ENCODE peak calls at places on chromosomes 1 and 21, in nine cellular contexts. One of them, this sample, is unnamed.

GRCh38 chr1:208652300-208653160 is 408.3 kb upstream of the PLXNA2 start:
- DNase-seq in kidney: no peak
- DNase-seq in omental fat pad: no peak
- DNase-seq in esophagus squamous epithelium: no peak
- DNase-seq in heart right ventricle: peak
- DNase-seq in glutamatergic neuron: peak
- DNase-seq in pancreas: peak
- DNase-seq in HCT116: peak
- DNase-seq in IMR-90: peak
- DNase-seq in this sample: peak

GRCh38 chr1:162136760-162137537 is 67.5 kb downstream of the NOS1AP start:
- DNase-seq in omental fat pad: no peak
- DNase-seq in glutamatergic neuron: no peak
- DNase-seq in IMR-90: peak
- DNase-seq in heart right ventricle: no peak
- DNase-seq in kidney: no peak
- DNase-seq in esophagus squamous epithelium: no peak
- DNase-seq in pancreas: no peak
- DNase-seq in HCT116: peak
- DNase-seq in this sample: peak

GRCh38 chr1:151399890-151400235 is 490 bp downstream of the PSMB4 start:
- DNase-seq in esophagus squamous epithelium: no peak
- DNase-seq in glutamatergic neuron: no peak
- DNase-seq in pancreas: peak
- DNase-seq in kidney: no peak
- DNase-seq in HCT116: no peak
- DNase-seq in IMR-90: peak
- DNase-seq in heart right ventricle: no peak
- DNase-seq in omental fat pad: no peak
- DNase-seq in this sample: no peak

GRCh38 chr1:223702735-223703667 is 9.3 kb upstream of the CAPN2 start:
- DNase-seq in kidney: no peak
- DNase-seq in HCT116: no peak
- DNase-seq in pancreas: no peak
- DNase-seq in esophagus squamous epithelium: no peak
- DNase-seq in IMR-90: peak
- DNase-seq in heart right ventricle: no peak
- DNase-seq in omental fat pad: no peak
- DNase-seq in glutamatergic neuron: no peak
- DNase-seq in this sample: no peak

GRCh38 chr1:193115629-193116227 is 6.1 kb upstream of the CDC73 start:
- DNase-seq in kidney: no peak
- DNase-seq in heart right ventricle: no peak
- DNase-seq in pancreas: no peak
- DNase-seq in IMR-90: peak
- DNase-seq in omental fat pad: no peak
- DNase-seq in HCT116: peak
- DNase-seq in glutamatergic neuron: no peak
- DNase-seq in esophagus squamous epithelium: no peak
- DNase-seq in this sample: peak

GRCh38 chr1:181485276-181486097 is 2.2 kb downstream of the CACNA1E start:
- DNase-seq in pancreas: peak
- DNase-seq in kidney: no peak
- DNase-seq in heart right ventricle: no peak
- DNase-seq in glutamatergic neuron: peak
- DNase-seq in HCT116: no peak
- DNase-seq in IMR-90: no peak
- DNase-seq in omental fat pad: no peak
- DNase-seq in esophagus squamous epithelium: no peak
- DNase-seq in this sample: peak

GRCh38 chr1:47919113-47919833 is 77.9 kb downstream of the TRABD2B start:
- DNase-seq in omental fat pad: no peak
- DNase-seq in glutamatergic neuron: no peak
- DNase-seq in esophagus squamous epithelium: no peak
- DNase-seq in kidney: no peak
- DNase-seq in IMR-90: no peak
- DNase-seq in pancreas: no peak
- DNase-seq in HCT116: no peak
- DNase-seq in heart right ventricle: no peak
- DNase-seq in this sample: no peak

GRCh38 chr21:25934771-25935224 is 200.0 kb downstream of the GABPA start:
- DNase-seq in pancreas: peak
- DNase-seq in IMR-90: peak
- DNase-seq in HCT116: no peak
- DNase-seq in heart right ventricle: peak
- DNase-seq in omental fat pad: no peak
- DNase-seq in kidney: peak
- DNase-seq in esophagus squamous epithelium: no peak
- DNase-seq in glutamatergic neuron: no peak
- DNase-seq in this sample: peak

GRCh38 chr1:178645157-178645825 is 79.8 kb upstream of the RALGPS2 start:
- DNase-seq in kidney: no peak
- DNase-seq in IMR-90: peak
- DNase-seq in glutamatergic neuron: peak
- DNase-seq in pancreas: no peak
- DNase-seq in heart right ventricle: no peak
- DNase-seq in HCT116: no peak
- DNase-seq in esophagus squamous epithelium: no peak
- DNase-seq in omental fat pad: no peak
- DNase-seq in this sample: no peak

GRCh38 chr1:212179394-212180076 is 105.7 kb upstream of the PPP2R5A start:
- DNase-seq in pancreas: no peak
- DNase-seq in esophagus squamous epithelium: no peak
- DNase-seq in heart right ventricle: no peak
- DNase-seq in glutamatergic neuron: no peak
- DNase-seq in omental fat pad: no peak
- DNase-seq in kidney: no peak
- DNase-seq in IMR-90: peak
- DNase-seq in HCT116: peak
- DNase-seq in this sample: no peak

GRCh38 chr1:79604490-79605198 is 598.1 kb upstream of the ADGRL4 start:
- DNase-seq in heart right ventricle: no peak
- DNase-seq in omental fat pad: no peak
- DNase-seq in kidney: no peak
- DNase-seq in IMR-90: no peak
- DNase-seq in glutamatergic neuron: no peak
- DNase-seq in HCT116: no peak
- DNase-seq in pancreas: no peak
- DNase-seq in esophagus squamous epithelium: no peak
- DNase-seq in this sample: no peak

GRCh38 chr1:94260635-94261387 is 23.4 kb upstream of the ARHGAP29 start:
- DNase-seq in HCT116: no peak
- DNase-seq in glutamatergic neuron: no peak
- DNase-seq in esophagus squamous epithelium: no peak
- DNase-seq in omental fat pad: no peak
- DNase-seq in pancreas: no peak
- DNase-seq in IMR-90: no peak
- DNase-seq in heart right ventricle: no peak
- DNase-seq in kidney: no peak
- DNase-seq in this sample: no peak

GRCh38 chr21:35520302-35520701 is 471.2 kb upstream of the RUNX1 start:
- DNase-seq in heart right ventricle: no peak
- DNase-seq in IMR-90: no peak
- DNase-seq in kidney: no peak
- DNase-seq in omental fat pad: no peak
- DNase-seq in esophagus squamous epithelium: no peak
- DNase-seq in glutamatergic neuron: no peak
- DNase-seq in pancreas: no peak
- DNase-seq in HCT116: no peak
- DNase-seq in this sample: no peak

GRCh38 chr21:31366825-31367224 is 22.8 kb upstream of the TIAM1 start:
- DNase-seq in esophagus squamous epithelium: no peak
- DNase-seq in glutamatergic neuron: no peak
- DNase-seq in omental fat pad: no peak
- DNase-seq in IMR-90: peak
- DNase-seq in heart right ventricle: no peak
- DNase-seq in pancreas: no peak
- DNase-seq in kidney: no peak
- DNase-seq in HCT116: peak
- DNase-seq in this sample: peak

GRCh38 chr1:185837711-185838110 is 103.5 kb downstream of the HMCN1 start:
- DNase-seq in glutamatergic neuron: no peak
- DNase-seq in esophagus squamous epithelium: no peak
- DNase-seq in kidney: no peak
- DNase-seq in pancreas: no peak
- DNase-seq in heart right ventricle: no peak
- DNase-seq in omental fat pad: no peak
- DNase-seq in HCT116: no peak
- DNase-seq in IMR-90: peak
- DNase-seq in this sample: no peak

GRCh38 chr1:230760360-230760827 is 13.2 kb downstream of the CAPN9 start:
- DNase-seq in kidney: no peak
- DNase-seq in omental fat pad: no peak
- DNase-seq in heart right ventricle: no peak
- DNase-seq in HCT116: no peak
- DNase-seq in pancreas: no peak
- DNase-seq in IMR-90: no peak
- DNase-seq in glutamatergic neuron: no peak
- DNase-seq in esophagus squamous epithelium: no peak
- DNase-seq in this sample: peak

GRCh38 chr1:209428241-209428921 is 155.1 kb upstream of the CAMK1G start:
- DNase-seq in kidney: no peak
- DNase-seq in HCT116: no peak
- DNase-seq in omental fat pad: no peak
- DNase-seq in heart right ventricle: no peak
- DNase-seq in esophagus squamous epithelium: no peak
- DNase-seq in glutamatergic neuron: no peak
- DNase-seq in IMR-90: no peak
- DNase-seq in pancreas: no peak
- DNase-seq in this sample: no peak

GRCh38 chr1:16094453-16095158 is 21.2 kb upstream of the FAM131C start:
- DNase-seq in esophagus squamous epithelium: no peak
- DNase-seq in heart right ventricle: no peak
- DNase-seq in HCT116: no peak
- DNase-seq in IMR-90: no peak
- DNase-seq in kidney: no peak
- DNase-seq in pancreas: peak
- DNase-seq in omental fat pad: no peak
- DNase-seq in glutamatergic neuron: no peak
- DNase-seq in this sample: no peak

GRCh38 chr1:172382406-172382805 is 38.1 kb upstream of the C1orf105 start:
- DNase-seq in IMR-90: no peak
- DNase-seq in pancreas: no peak
- DNase-seq in heart right ventricle: no peak
- DNase-seq in kidney: no peak
- DNase-seq in esophagus squamous epithelium: no peak
- DNase-seq in glutamatergic neuron: no peak
- DNase-seq in omental fat pad: no peak
- DNase-seq in HCT116: no peak
- DNase-seq in this sample: no peak

GRCh38 chr21:20996421-20997307 is 1.5 kb upstream of the NCAM2 start:
- DNase-seq in omental fat pad: no peak
- DNase-seq in HCT116: no peak
- DNase-seq in kidney: no peak
- DNase-seq in glutamatergic neuron: peak
- DNase-seq in pancreas: no peak
- DNase-seq in heart right ventricle: no peak
- DNase-seq in esophagus squamous epithelium: no peak
- DNase-seq in IMR-90: peak
- DNase-seq in this sample: no peak

DNA sequence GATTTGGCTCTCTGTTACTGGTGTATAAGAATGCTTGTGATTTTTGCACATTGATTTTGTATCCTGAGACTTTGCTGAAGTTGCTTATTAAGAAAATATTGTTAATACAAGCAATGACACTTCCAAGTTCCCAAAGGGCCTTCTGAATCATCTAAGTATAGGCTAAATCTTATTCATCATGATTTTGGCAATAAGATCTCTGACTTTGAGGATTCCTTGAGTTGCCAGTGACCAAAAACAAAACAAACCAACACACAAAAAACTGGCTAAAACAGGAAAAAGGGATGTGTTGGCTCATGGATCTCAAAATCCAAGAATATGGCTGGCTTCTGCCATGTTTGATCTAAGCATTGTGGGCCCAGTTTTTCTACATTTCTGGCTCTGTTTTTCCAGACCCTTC is 163.4 kb downstream of the HHIPL2 start:
- DNase-seq in pancreas: no peak
- DNase-seq in kidney: no peak
- DNase-seq in glutamatergic neuron: no peak
- DNase-seq in omental fat pad: no peak
- DNase-seq in heart right ventricle: no peak
- DNase-seq in esophagus squamous epithelium: no peak
- DNase-seq in HCT116: no peak
- DNase-seq in IMR-90: no peak
- DNase-seq in this sample: no peak
- TF ChIP-seq CTCF in pancreas: no peak
- TF ChIP-seq CTCF in kidney: no peak
- TF ChIP-seq CTCF in glutamatergic neuron: no peak
- TF ChIP-seq CTCF in omental fat pad: no peak
- TF ChIP-seq CTCF in heart right ventricle: no peak
- TF ChIP-seq CTCF in esophagus squamous epithelium: no peak
- TF ChIP-seq CTCF in HCT116: no peak
- TF ChIP-seq CTCF in IMR-90: no peak
- TF ChIP-seq CTCF in this sample: no peak

GRCh38 chr1:51936531-51936930 is 54.0 kb downstream of the RAB3B start:
- DNase-seq in pancreas: no peak
- DNase-seq in omental fat pad: no peak
- DNase-seq in kidney: no peak
- DNase-seq in HCT116: no peak
- DNase-seq in glutamatergic neuron: no peak
- DNase-seq in heart right ventricle: no peak
- DNase-seq in esophagus squamous epithelium: no peak
- DNase-seq in IMR-90: peak
- DNase-seq in this sample: no peak
- TF ChIP-seq CTCF in pancreas: no peak
- TF ChIP-seq CTCF in omental fat pad: no peak
- TF ChIP-seq CTCF in kidney: no peak
- TF ChIP-seq CTCF in HCT116: no peak
- TF ChIP-seq CTCF in glutamatergic neuron: no peak
- TF ChIP-seq CTCF in heart right ventricle: no peak
- TF ChIP-seq CTCF in esophagus squamous epithelium: no peak
- TF ChIP-seq CTCF in IMR-90: no peak
- TF ChIP-seq CTCF in this sample: no peak

DNA sequence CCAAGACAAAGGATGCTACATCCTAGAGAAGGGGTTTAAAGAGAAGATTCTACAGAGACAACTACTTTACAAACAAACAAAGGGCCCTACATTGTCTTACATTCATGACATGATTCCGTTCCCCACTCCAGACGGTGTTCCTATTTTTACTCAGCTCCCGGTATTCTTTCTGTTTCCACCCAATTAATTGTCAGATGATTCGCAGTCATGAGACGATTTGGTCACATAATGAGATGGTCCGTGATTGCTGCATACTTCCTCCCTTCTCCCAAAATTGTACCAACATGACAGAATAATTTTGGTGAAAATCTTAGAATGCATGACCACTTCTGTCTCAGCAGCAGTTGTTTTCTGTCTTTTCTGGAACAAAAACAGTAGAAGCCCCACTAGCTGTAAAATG is 73.9 kb upstream of the VAV3 start:
- DNase-seq in heart right ventricle: no peak
- DNase-seq in HCT116: no peak
- DNase-seq in kidney: no peak
- DNase-seq in esophagus squamous epithelium: no peak
- DNase-seq in omental fat pad: no peak
- DNase-seq in pancreas: no peak
- DNase-seq in IMR-90: no peak
- DNase-seq in glutamatergic neuron: no peak
- DNase-seq in this sample: no peak
- TF ChIP-seq CTCF in heart right ventricle: no peak
- TF ChIP-seq CTCF in HCT116: no peak
- TF ChIP-seq CTCF in kidney: no peak
- TF ChIP-seq CTCF in esophagus squamous epithelium: no peak
- TF ChIP-seq CTCF in omental fat pad: no peak
- TF ChIP-seq CTCF in pancreas: no peak
- TF ChIP-seq CTCF in IMR-90: no peak
- TF ChIP-seq CTCF in glutamatergic neuron: no peak
- TF ChIP-seq CTCF in this sample: no peak

GRCh38 chr1:109879881-109880525 is 30.6 kb upstream of the CSF1 start:
- DNase-seq in esophagus squamous epithelium: no peak
- DNase-seq in kidney: no peak
- DNase-seq in IMR-90: no peak
- DNase-seq in pancreas: no peak
- DNase-seq in omental fat pad: no peak
- DNase-seq in glutamatergic neuron: no peak
- DNase-seq in heart right ventricle: no peak
- DNase-seq in HCT116: no peak
- DNase-seq in this sample: no peak
- TF ChIP-seq CTCF in esophagus squamous epithelium: no peak
- TF ChIP-seq CTCF in kidney: no peak
- TF ChIP-seq CTCF in IMR-90: no peak
- TF ChIP-seq CTCF in pancreas: no peak
- TF ChIP-seq CTCF in omental fat pad: no peak
- TF ChIP-seq CTCF in glutamatergic neuron: no peak
- TF ChIP-seq CTCF in heart right ventricle: no peak
- TF ChIP-seq CTCF in HCT116: no peak
- TF ChIP-seq CTCF in this sample: no peak